ENCODE peak calls at places on chromosomes 1 and 21, in eight cellular contexts. B is astrocyte of the spinal cord; V is activated gamma-delta T cell treated with anti-CD3 and anti-CD28 coated beads, Interleukin-2, amount 50 U/mL, for 16 hours; U is Jurkat, Clone E6-1; D is MM.1S; P is stimulated activated naive B cell treated with anti-CD40 and anti-IgM and Interleukin-4, amounts not matched to agents 10 μg/mL and 1 μg/mL and 100 μg/mL, for 72 hours; H is activated CD4-positive, alpha-beta memory T cell treated with anti-CD3 and anti-CD28 coated beads, Interleukin-2, amount 10 ng/mL, durations not matched to agents 7 days and 5 days; A is stimulated activated CD8-positive, alpha-beta memory T cell treated with anti-CD3 and anti-CD28 coated beads, Interleukin-4, amount 100 ng/mL, for 48 hours. L is an unnamed sample.

GRCh38 chr1:226476657-226477319 is 68.9 kb upstream of the PARP1 start:
- DNase-seq in B (no peak), V (no peak), U (no peak), D (no peak), P (no peak), H (no peak), A (no peak), L (no peak)

GRCh38 chr1:24870551-24871195 is 59.4 kb downstream of the RUNX3 start:
- DNase-seq in B (no peak), V (no peak), U (no peak), D (no peak), P (no peak), H (no peak), A (peak), L (no peak)

GRCh38 chr1:212606734-212607205 is 1.8 kb upstream of the ATF3 start:
- DNase-seq in B (no peak), V (peak), U (no peak), D (peak), P (peak), H (peak), A (peak), L (no peak)

GRCh38 chr1:233020441-233020840 is 70.0 kb downstream of the NTPCR start:
- DNase-seq in B (peak), V (no peak), U (no peak), D (no peak), P (no peak), H (no peak), A (no peak), L (no peak)

GRCh38 chr1:1161683-1162079 is 12.0 kb upstream of the TTLL10 start:
- DNase-seq in B (no peak), V (no peak), U (no peak), D (no peak), P (no peak), H (no peak), A (no peak), L (no peak)

GRCh38 chr1:93596329-93597089 is 85.1 kb downstream of the BCAR3 start:
- DNase-seq in B (no peak), V (no peak), U (no peak), D (no peak), P (no peak), H (no peak), A (no peak), L (no peak)

GRCh38 chr1:17653728-17654351 is 101.3 kb upstream of the ACTL8 start:
- DNase-seq in B (peak), V (no peak), U (no peak), D (peak), P (no peak), H (peak), A (peak), L (no peak)

GRCh38 chr21:45612096-45613019 is 31.2 kb upstream of the PCBP3 start:
- DNase-seq in B (peak), V (no peak), U (no peak), D (no peak), P (no peak), H (no peak), A (peak), L (no peak)

GRCh38 chr1:39152923-39153322 is 51.6 kb upstream of the MACF1 start:
- DNase-seq in B (no peak), V (no peak), U (no peak), D (no peak), P (no peak), H (no peak), A (no peak), L (no peak)

GRCh38 chr1:37159102-37159501 is 124.8 kb upstream of the GRIK3 start:
- DNase-seq in B (no peak), V (no peak), U (no peak), D (peak), P (no peak), H (no peak), A (no peak), L (no peak)

GRCh38 chr1:7623886-7624285 is 147.2 kb upstream of the VAMP3 start:
- DNase-seq in B (no peak), V (no peak), U (no peak), D (no peak), P (no peak), H (no peak), A (no peak), L (no peak)

GRCh38 chr1:145926706-145927072 is 595 bp downstream of the RBM8A start:
- DNase-seq in B (peak), V (no peak), U (no peak), D (no peak), P (no peak), H (peak), A (peak), L (no peak)

GRCh38 chr1:119959836-119960235 is 63.5 kb upstream of the ADAM30 start:
- DNase-seq in B (no peak), V (no peak), U (no peak), D (no peak), P (no peak), H (no peak), A (no peak), L (no peak)

GRCh38 chr1:38474738-38475623 is 384.6 kb downstream of the RRAGC start:
- DNase-seq in B (no peak), V (no peak), U (no peak), D (peak), P (peak), H (no peak), A (no peak), L (no peak)

L was measured in keratinocyte.